ENCODE peak calls at places on chromosomes 6 and 20, in eight cellular contexts. One of them, this sample, is unnamed.

GRCh38 chr20:53335509-53335908 is 258.1 kb downstream of the ZNF217 start:
- DNase-seq in activated T-cell treated with anti-CD3 and anti-CD28 coated beads, Interleukin-2, amount 50 U/mL, for 4 hours: no peak
- DNase-seq in endothelial cell: no peak
- DNase-seq in activated CD8-positive, alpha-beta memory T cell treated with anti-CD3 and anti-CD28 coated beads for 24 hours: no peak
- DNase-seq in cardiac muscle cell: no peak
- DNase-seq in adrenal gland: no peak
- DNase-seq in stimulated activated CD4-positive, alpha-beta T cell treated with anti-CD3 and anti-CD28 coated beads, Interleukin-15, amount 100 ng/mL, for 1 hour: no peak
- DNase-seq in cardiac fibroblast: no peak
- DNase-seq in this sample: no peak

GRCh38 chr20:58716476-58717277 is 24.1 kb downstream of the NPEPL1 start:
- DNase-seq in activated T-cell treated with anti-CD3 and anti-CD28 coated beads, Interleukin-2, amount 50 U/mL, for 4 hours: no peak
- DNase-seq in endothelial cell: peak; percentile 5
- DNase-seq in activated CD8-positive, alpha-beta memory T cell treated with anti-CD3 and anti-CD28 coated beads for 24 hours: peak; percentile 49
- DNase-seq in cardiac muscle cell: no peak
- DNase-seq in adrenal gland: peak; percentile 23
- DNase-seq in stimulated activated CD4-positive, alpha-beta T cell treated with anti-CD3 and anti-CD28 coated beads, Interleukin-15, amount 100 ng/mL, for 1 hour: no peak
- DNase-seq in cardiac fibroblast: no peak
- DNase-seq in this sample: no peak

GRCh38 chr6:3414704-3415453 is 42.0 kb downstream of the SLC22A23 start:
- DNase-seq in activated T-cell treated with anti-CD3 and anti-CD28 coated beads, Interleukin-2, amount 50 U/mL, for 4 hours: no peak
- DNase-seq in endothelial cell: no peak
- DNase-seq in activated CD8-positive, alpha-beta memory T cell treated with anti-CD3 and anti-CD28 coated beads for 24 hours: no peak
- DNase-seq in cardiac muscle cell: peak; percentile 86
- DNase-seq in adrenal gland: no peak
- DNase-seq in stimulated activated CD4-positive, alpha-beta T cell treated with anti-CD3 and anti-CD28 coated beads, Interleukin-15, amount 100 ng/mL, for 1 hour: no peak
- DNase-seq in cardiac fibroblast: peak; percentile 68
- DNase-seq in this sample: peak; percentile 89

GRCh38 chr20:46118481-46119020 is 437 bp downstream of the CD40 start:
- DNase-seq in activated T-cell treated with anti-CD3 and anti-CD28 coated beads, Interleukin-2, amount 50 U/mL, for 4 hours: no peak
- DNase-seq in endothelial cell: peak; percentile 48
- DNase-seq in activated CD8-positive, alpha-beta memory T cell treated with anti-CD3 and anti-CD28 coated beads for 24 hours: peak; percentile 61
- DNase-seq in cardiac muscle cell: no peak
- DNase-seq in adrenal gland: peak; percentile 40
- DNase-seq in stimulated activated CD4-positive, alpha-beta T cell treated with anti-CD3 and anti-CD28 coated beads, Interleukin-15, amount 100 ng/mL, for 1 hour: no peak
- DNase-seq in cardiac fibroblast: no peak
- DNase-seq in this sample: no peak

GRCh38 chr6:119012521-119012920 is 65.9 kb downstream of the FAM184A start:
- DNase-seq in activated T-cell treated with anti-CD3 and anti-CD28 coated beads, Interleukin-2, amount 50 U/mL, for 4 hours: no peak
- DNase-seq in endothelial cell: no peak
- DNase-seq in activated CD8-positive, alpha-beta memory T cell treated with anti-CD3 and anti-CD28 coated beads for 24 hours: no peak
- DNase-seq in cardiac muscle cell: no peak
- DNase-seq in adrenal gland: no peak
- DNase-seq in stimulated activated CD4-positive, alpha-beta T cell treated with anti-CD3 and anti-CD28 coated beads, Interleukin-15, amount 100 ng/mL, for 1 hour: no peak
- DNase-seq in cardiac fibroblast: no peak
- DNase-seq in this sample: no peak

GRCh38 chr6:39927159-39927558 is 7.1 kb downstream of the MOCS1 start:
- DNase-seq in activated T-cell treated with anti-CD3 and anti-CD28 coated beads, Interleukin-2, amount 50 U/mL, for 4 hours: no peak
- DNase-seq in endothelial cell: no peak
- DNase-seq in activated CD8-positive, alpha-beta memory T cell treated with anti-CD3 and anti-CD28 coated beads for 24 hours: no peak
- DNase-seq in cardiac muscle cell: no peak
- DNase-seq in adrenal gland: peak; percentile 75
- DNase-seq in stimulated activated CD4-positive, alpha-beta T cell treated with anti-CD3 and anti-CD28 coated beads, Interleukin-15, amount 100 ng/mL, for 1 hour: no peak
- DNase-seq in cardiac fibroblast: peak; percentile 69
- DNase-seq in this sample: no peak

GRCh38 chr6:18990313-18990978 is 603.3 kb downstream of the RNF144B start:
- DNase-seq in activated T-cell treated with anti-CD3 and anti-CD28 coated beads, Interleukin-2, amount 50 U/mL, for 4 hours: no peak
- DNase-seq in endothelial cell: peak; percentile 90
- DNase-seq in activated CD8-positive, alpha-beta memory T cell treated with anti-CD3 and anti-CD28 coated beads for 24 hours: peak; percentile 57
- DNase-seq in cardiac muscle cell: peak; percentile 89
- DNase-seq in adrenal gland: peak; percentile 77
- DNase-seq in stimulated activated CD4-positive, alpha-beta T cell treated with anti-CD3 and anti-CD28 coated beads, Interleukin-15, amount 100 ng/mL, for 1 hour: no peak
- DNase-seq in cardiac fibroblast: peak; percentile 25
- DNase-seq in this sample: peak; percentile 56

GRCh38 chr6:86558318-86558717 is 379.0 kb upstream of the HTR1E start:
- DNase-seq in activated T-cell treated with anti-CD3 and anti-CD28 coated beads, Interleukin-2, amount 50 U/mL, for 4 hours: no peak
- DNase-seq in endothelial cell: no peak
- DNase-seq in activated CD8-positive, alpha-beta memory T cell treated with anti-CD3 and anti-CD28 coated beads for 24 hours: no peak
- DNase-seq in cardiac muscle cell: no peak
- DNase-seq in adrenal gland: no peak
- DNase-seq in stimulated activated CD4-positive, alpha-beta T cell treated with anti-CD3 and anti-CD28 coated beads, Interleukin-15, amount 100 ng/mL, for 1 hour: no peak
- DNase-seq in cardiac fibroblast: no peak
- DNase-seq in this sample: no peak

GRCh38 chr6:43628392-43629103 is 516 bp downstream of the GTPBP2 start:
- DNase-seq in activated T-cell treated with anti-CD3 and anti-CD28 coated beads, Interleukin-2, amount 50 U/mL, for 4 hours: peak; percentile 35
- DNase-seq in endothelial cell: peak; percentile 41
- DNase-seq in activated CD8-positive, alpha-beta memory T cell treated with anti-CD3 and anti-CD28 coated beads for 24 hours: peak; percentile 80
- DNase-seq in cardiac muscle cell: peak; percentile 67
- DNase-seq in adrenal gland: peak; percentile 75
- DNase-seq in stimulated activated CD4-positive, alpha-beta T cell treated with anti-CD3 and anti-CD28 coated beads, Interleukin-15, amount 100 ng/mL, for 1 hour: peak; percentile 12
- DNase-seq in cardiac fibroblast: peak; percentile 54
- DNase-seq in this sample: peak; percentile 58

GRCh38 chr6:31465718-31466117 is 32.2 kb upstream of the MICB start:
- DNase-seq in activated T-cell treated with anti-CD3 and anti-CD28 coated beads, Interleukin-2, amount 50 U/mL, for 4 hours: no peak
- DNase-seq in endothelial cell: no peak
- DNase-seq in activated CD8-positive, alpha-beta memory T cell treated with anti-CD3 and anti-CD28 coated beads for 24 hours: no peak
- DNase-seq in cardiac muscle cell: no peak
- DNase-seq in adrenal gland: no peak
- DNase-seq in stimulated activated CD4-positive, alpha-beta T cell treated with anti-CD3 and anti-CD28 coated beads, Interleukin-15, amount 100 ng/mL, for 1 hour: no peak
- DNase-seq in cardiac fibroblast: no peak
- DNase-seq in this sample: no peak

GRCh38 chr6:106797186-106797585 is 167.8 kb downstream of the QRSL1 start:
- DNase-seq in activated T-cell treated with anti-CD3 and anti-CD28 coated beads, Interleukin-2, amount 50 U/mL, for 4 hours: no peak
- DNase-seq in endothelial cell: no peak
- DNase-seq in activated CD8-positive, alpha-beta memory T cell treated with anti-CD3 and anti-CD28 coated beads for 24 hours: no peak
- DNase-seq in cardiac muscle cell: no peak
- DNase-seq in adrenal gland: no peak
- DNase-seq in stimulated activated CD4-positive, alpha-beta T cell treated with anti-CD3 and anti-CD28 coated beads, Interleukin-15, amount 100 ng/mL, for 1 hour: no peak
- DNase-seq in cardiac fibroblast: no peak
- DNase-seq in this sample: no peak

GRCh38 chr6:16760536-16761468 is at the start of gene ATXN1:
- DNase-seq in activated T-cell treated with anti-CD3 and anti-CD28 coated beads, Interleukin-2, amount 50 U/mL, for 4 hours: peak; percentile 35
- DNase-seq in endothelial cell: peak; percentile 62
- DNase-seq in activated CD8-positive, alpha-beta memory T cell treated with anti-CD3 and anti-CD28 coated beads for 24 hours: peak; percentile 81
- DNase-seq in cardiac muscle cell: peak; percentile 71
- DNase-seq in adrenal gland: peak; percentile 84
- DNase-seq in stimulated activated CD4-positive, alpha-beta T cell treated with anti-CD3 and anti-CD28 coated beads, Interleukin-15, amount 100 ng/mL, for 1 hour: no peak
- DNase-seq in cardiac fibroblast: peak; percentile 78
- DNase-seq in this sample: no peak

GRCh38 chr6:169189227-169189626 is 64.4 kb downstream of the THBS2 start:
- DNase-seq in activated T-cell treated with anti-CD3 and anti-CD28 coated beads, Interleukin-2, amount 50 U/mL, for 4 hours: no peak
- DNase-seq in endothelial cell: no peak
- DNase-seq in activated CD8-positive, alpha-beta memory T cell treated with anti-CD3 and anti-CD28 coated beads for 24 hours: no peak
- DNase-seq in cardiac muscle cell: no peak
- DNase-seq in adrenal gland: no peak
- DNase-seq in stimulated activated CD4-positive, alpha-beta T cell treated with anti-CD3 and anti-CD28 coated beads, Interleukin-15, amount 100 ng/mL, for 1 hour: no peak
- DNase-seq in cardiac fibroblast: no peak
- DNase-seq in this sample: no peak

GRCh38 chr6:13273931-13274706 is 54.2 kb downstream of the TBC1D7 start:
- DNase-seq in activated T-cell treated with anti-CD3 and anti-CD28 coated beads, Interleukin-2, amount 50 U/mL, for 4 hours: peak; percentile 77
- DNase-seq in endothelial cell: no peak
- DNase-seq in activated CD8-positive, alpha-beta memory T cell treated with anti-CD3 and anti-CD28 coated beads for 24 hours: peak; percentile 79
- DNase-seq in cardiac muscle cell: no peak
- DNase-seq in adrenal gland: peak; percentile 31
- DNase-seq in stimulated activated CD4-positive, alpha-beta T cell treated with anti-CD3 and anti-CD28 coated beads, Interleukin-15, amount 100 ng/mL, for 1 hour: peak; percentile 15
- DNase-seq in cardiac fibroblast: no peak
- DNase-seq in this sample: no peak

GRCh38 chr20:50588034-50588736 is 78.0 kb downstream of the PTPN1 start:
- DNase-seq in activated T-cell treated with anti-CD3 and anti-CD28 coated beads, Interleukin-2, amount 50 U/mL, for 4 hours: peak; percentile 71
- DNase-seq in endothelial cell: peak; percentile 91
- DNase-seq in activated CD8-positive, alpha-beta memory T cell treated with anti-CD3 and anti-CD28 coated beads for 24 hours: peak; percentile 90
- DNase-seq in cardiac muscle cell: peak; percentile 70
- DNase-seq in adrenal gland: peak; percentile 89
- DNase-seq in stimulated activated CD4-positive, alpha-beta T cell treated with anti-CD3 and anti-CD28 coated beads, Interleukin-15, amount 100 ng/mL, for 1 hour: peak; percentile 45
- DNase-seq in cardiac fibroblast: peak; percentile 71
- DNase-seq in this sample: peak; percentile 46

GRCh38 chr6:166950443-166950821 is 5.9 kb downstream of the RNASET2 start:
- DNase-seq in activated T-cell treated with anti-CD3 and anti-CD28 coated beads, Interleukin-2, amount 50 U/mL, for 4 hours: no peak
- DNase-seq in endothelial cell: no peak
- DNase-seq in activated CD8-positive, alpha-beta memory T cell treated with anti-CD3 and anti-CD28 coated beads for 24 hours: no peak
- DNase-seq in cardiac muscle cell: no peak
- DNase-seq in adrenal gland: no peak
- DNase-seq in stimulated activated CD4-positive, alpha-beta T cell treated with anti-CD3 and anti-CD28 coated beads, Interleukin-15, amount 100 ng/mL, for 1 hour: no peak
- DNase-seq in cardiac fibroblast: no peak
- DNase-seq in this sample: no peak

GRCh38 chr20:55782861-55783260 is 222.5 kb downstream of the CBLN4 start:
- DNase-seq in activated T-cell treated with anti-CD3 and anti-CD28 coated beads, Interleukin-2, amount 50 U/mL, for 4 hours: no peak
- DNase-seq in endothelial cell: no peak
- DNase-seq in activated CD8-positive, alpha-beta memory T cell treated with anti-CD3 and anti-CD28 coated beads for 24 hours: no peak
- DNase-seq in cardiac muscle cell: no peak
- DNase-seq in adrenal gland: no peak
- DNase-seq in stimulated activated CD4-positive, alpha-beta T cell treated with anti-CD3 and anti-CD28 coated beads, Interleukin-15, amount 100 ng/mL, for 1 hour: no peak
- DNase-seq in cardiac fibroblast: no peak
- DNase-seq in this sample: no peak

GRCh38 chr20:17856024-17856564 is 112.5 kb downstream of the SNX5 start:
- DNase-seq in activated T-cell treated with anti-CD3 and anti-CD28 coated beads, Interleukin-2, amount 50 U/mL, for 4 hours: no peak
- DNase-seq in endothelial cell: no peak
- DNase-seq in activated CD8-positive, alpha-beta memory T cell treated with anti-CD3 and anti-CD28 coated beads for 24 hours: no peak
- DNase-seq in cardiac muscle cell: no peak
- DNase-seq in adrenal gland: no peak
- DNase-seq in stimulated activated CD4-positive, alpha-beta T cell treated with anti-CD3 and anti-CD28 coated beads, Interleukin-15, amount 100 ng/mL, for 1 hour: no peak
- DNase-seq in cardiac fibroblast: no peak
- DNase-seq in this sample: peak; percentile 83

GRCh38 chr6:22754111-22754510 is 184.7 kb downstream of the HDGFL1 start:
- DNase-seq in activated T-cell treated with anti-CD3 and anti-CD28 coated beads, Interleukin-2, amount 50 U/mL, for 4 hours: no peak
- DNase-seq in endothelial cell: no peak
- DNase-seq in activated CD8-positive, alpha-beta memory T cell treated with anti-CD3 and anti-CD28 coated beads for 24 hours: no peak
- DNase-seq in cardiac muscle cell: no peak
- DNase-seq in adrenal gland: no peak
- DNase-seq in stimulated activated CD4-positive, alpha-beta T cell treated with anti-CD3 and anti-CD28 coated beads, Interleukin-15, amount 100 ng/mL, for 1 hour: no peak
- DNase-seq in cardiac fibroblast: peak; percentile 12
- DNase-seq in this sample: no peak

GRCh38 chr20:13102689-13103088 is 93.9 kb downstream of the SPTLC3 start:
- DNase-seq in activated T-cell treated with anti-CD3 and anti-CD28 coated beads, Interleukin-2, amount 50 U/mL, for 4 hours: no peak
- DNase-seq in endothelial cell: no peak
- DNase-seq in activated CD8-positive, alpha-beta memory T cell treated with anti-CD3 and anti-CD28 coated beads for 24 hours: no peak
- DNase-seq in cardiac muscle cell: no peak
- DNase-seq in adrenal gland: no peak
- DNase-seq in stimulated activated CD4-positive, alpha-beta T cell treated with anti-CD3 and anti-CD28 coated beads, Interleukin-15, amount 100 ng/mL, for 1 hour: no peak
- DNase-seq in cardiac fibroblast: no peak
- DNase-seq in this sample: no peak

GRCh38 chr20:58433759-58434158 is 44.7 kb downstream of the VAPB start:
- DNase-seq in activated T-cell treated with anti-CD3 and anti-CD28 coated beads, Interleukin-2, amount 50 U/mL, for 4 hours: no peak
- DNase-seq in endothelial cell: no peak
- DNase-seq in activated CD8-positive, alpha-beta memory T cell treated with anti-CD3 and anti-CD28 coated beads for 24 hours: no peak
- DNase-seq in cardiac muscle cell: no peak
- DNase-seq in adrenal gland: peak; percentile 41
- DNase-seq in stimulated activated CD4-positive, alpha-beta T cell treated with anti-CD3 and anti-CD28 coated beads, Interleukin-15, amount 100 ng/mL, for 1 hour: no peak
- DNase-seq in cardiac fibroblast: peak; percentile 78
- DNase-seq in this sample: no peak

GRCh38 chr20:53077373-53078205 is 105.4 kb downstream of the TSHZ2 start:
- DNase-seq in activated T-cell treated with anti-CD3 and anti-CD28 coated beads, Interleukin-2, amount 50 U/mL, for 4 hours: no peak
- DNase-seq in endothelial cell: no peak
- DNase-seq in activated CD8-positive, alpha-beta memory T cell treated with anti-CD3 and anti-CD28 coated beads for 24 hours: no peak
- DNase-seq in cardiac muscle cell: no peak
- DNase-seq in adrenal gland: peak; percentile 76
- DNase-seq in stimulated activated CD4-positive, alpha-beta T cell treated with anti-CD3 and anti-CD28 coated beads, Interleukin-15, amount 100 ng/mL, for 1 hour: no peak
- DNase-seq in cardiac fibroblast: no peak
- DNase-seq in this sample: no peak

GRCh38 chr6:5295612-5296011 is 34.3 kb downstream of the FARS2 start:
- DNase-seq in activated T-cell treated with anti-CD3 and anti-CD28 coated beads, Interleukin-2, amount 50 U/mL, for 4 hours: no peak
- DNase-seq in endothelial cell: no peak
- DNase-seq in activated CD8-positive, alpha-beta memory T cell treated with anti-CD3 and anti-CD28 coated beads for 24 hours: no peak
- DNase-seq in cardiac muscle cell: no peak
- DNase-seq in adrenal gland: no peak
- DNase-seq in stimulated activated CD4-positive, alpha-beta T cell treated with anti-CD3 and anti-CD28 coated beads, Interleukin-15, amount 100 ng/mL, for 1 hour: no peak
- DNase-seq in cardiac fibroblast: peak; percentile 15
- DNase-seq in this sample: no peak

GRCh38 chr20:50328161-50328979 is 137.7 kb downstream of the CEBPB start:
- DNase-seq in activated T-cell treated with anti-CD3 and anti-CD28 coated beads, Interleukin-2, amount 50 U/mL, for 4 hours: no peak
- DNase-seq in endothelial cell: no peak
- DNase-seq in activated CD8-positive, alpha-beta memory T cell treated with anti-CD3 and anti-CD28 coated beads for 24 hours: no peak
- DNase-seq in cardiac muscle cell: no peak
- DNase-seq in adrenal gland: no peak
- DNase-seq in stimulated activated CD4-positive, alpha-beta T cell treated with anti-CD3 and anti-CD28 coated beads, Interleukin-15, amount 100 ng/mL, for 1 hour: no peak
- DNase-seq in cardiac fibroblast: no peak
- DNase-seq in this sample: no peak

GRCh38 chr6:20875369-20875963 is 341.2 kb downstream of the CDKAL1 start:
- DNase-seq in activated T-cell treated with anti-CD3 and anti-CD28 coated beads, Interleukin-2, amount 50 U/mL, for 4 hours: no peak
- DNase-seq in endothelial cell: peak; percentile 21
- DNase-seq in activated CD8-positive, alpha-beta memory T cell treated with anti-CD3 and anti-CD28 coated beads for 24 hours: no peak
- DNase-seq in cardiac muscle cell: peak; percentile 40
- DNase-seq in adrenal gland: no peak
- DNase-seq in stimulated activated CD4-positive, alpha-beta T cell treated with anti-CD3 and anti-CD28 coated beads, Interleukin-15, amount 100 ng/mL, for 1 hour: no peak
- DNase-seq in cardiac fibroblast: peak; percentile 70
- DNase-seq in this sample: no peak

This sample was measured in Jurkat, Clone E6-1.